ENCODE peak calls at places on chromosomes 12 and 14, in four cellular contexts. I is dorsolateral prefrontal cortex, F is brain microvascular endothelial cell, C is fibroblast of pulmonary artery. H is an unnamed sample.

GRCh38 chr14:72781476-72782181 is 112.3 kb downstream of the DPF3 start:
- DNase-seq in I (no peak), F (peak; percentile 76), C (peak; percentile 73), H (peak; percentile 10)

GRCh38 chr12:88805692-88806091 is 225.4 kb upstream of the KITLG start:
- DNase-seq in I (no peak), F (no peak), C (no peak), H (no peak)

GRCh38 chr14:93954900-93955891 is 21.2 kb downstream of the ASB2 start:
- DNase-seq in I (no peak), F (no peak), C (no peak), H (no peak)

GRCh38 chr12:79707830-79708229 is 17.1 kb upstream of the PAWR start:
- DNase-seq in I (no peak), F (no peak), C (no peak), H (no peak)

GRCh38 chr12:25155031-25155576 is 39.9 kb downstream of the DNAI7 start:
- DNase-seq in I (no peak), F (no peak), C (peak; percentile 53), H (no peak)

GRCh38 chr12:46585854-46586621 is 213.5 kb upstream of the SLC38A2 start:
- DNase-seq in I (no peak), F (peak; percentile 94), C (peak; percentile 73), H (no peak)

GRCh38 chr14:68719634-68720384 is 73.1 kb downstream of the ZFP36L1 start:
- DNase-seq in I (no peak), F (no peak), C (no peak), H (no peak)

GRCh38 chr12:5201554-5202243 is 158.0 kb downstream of the KCNA5 start:
- DNase-seq in I (no peak), F (no peak), C (no peak), H (no peak)

GRCh38 chr12:45235087-45236025 is 19.5 kb downstream of the ANO6 start:
- DNase-seq in I (no peak), F (peak; percentile 37), C (peak; percentile 57), H (peak; percentile 75)

GRCh38 chr14:64683264-64683663 is 21.0 kb upstream of the PLEKHG3 start:
- DNase-seq in I (peak; percentile 81), F (no peak), C (no peak), H (no peak)

GRCh38 chr14:91897121-91897701 is 29.9 kb upstream of the TC2N start:
- DNase-seq in I (peak; percentile 41), F (no peak), C (peak; percentile 85), H (no peak)

GRCh38 chr12:79706156-79706555 is 15.4 kb upstream of the PAWR start:
- DNase-seq in I (no peak), F (no peak), C (no peak), H (no peak)

GRCh38 chr14:55532645-55533309 is 47.2 kb upstream of the KTN1 start:
- DNase-seq in I (no peak), F (no peak), C (no peak), H (no peak)

GRCh38 chr12:70618371-70618770 is 18.9 kb downstream of the PTPRB start:
- DNase-seq in I (no peak), F (no peak), C (no peak), H (no peak)

GRCh38 chr14:37595809-37596595 is 573 bp downstream of the TTC6 start:
- DNase-seq in I (no peak), F (no peak), C (no peak), H (no peak)

GRCh38 chr12:101781834-101782543 is 42.7 kb upstream of the SYCP3 start:
- DNase-seq in I (no peak), F (peak; percentile 46), C (peak; percentile 44), H (no peak)

GRCh38 chr12:93707836-93708235 is 30.7 kb downstream of the CRADD start:
- DNase-seq in I (no peak), F (peak; percentile 24), C (no peak), H (no peak)

GRCh38 chr12:106682594-106683234 is 91.8 kb upstream of the RIC8B start:
- DNase-seq in I (no peak), F (no peak), C (peak; percentile 67), H (peak; percentile 9)

GRCh38 chr14:74140374-74140850 is 55.7 kb downstream of the LIN52 start:
- DNase-seq in I (no peak), F (no peak), C (peak; percentile 13), H (no peak)

GRCh38 chr12:115464008-115464672 is 780.2 kb upstream of the TBX3 start:
- DNase-seq in I (no peak), F (no peak), C (no peak), H (no peak)

GRCh38 chr12:48817957-48818830 is at the start of gene CACNB3:
- DNase-seq in I (no peak), F (peak; percentile 51), C (peak; percentile 48), H (no peak)

GRCh38 chr12:42180990-42181611 is 36.4 kb upstream of the GXYLT1 start:
- DNase-seq in I (no peak), F (no peak), C (peak; percentile 56), H (peak; percentile 29)

GRCh38 chr14:94545131-94545841 is 16.0 kb upstream of the SERPINA4 start:
- DNase-seq in I (peak; percentile 42), F (peak; percentile 48), C (peak; percentile 17), H (no peak)

GRCh38 chr12:19546027-19546426 is 106.7 kb downstream of the AEBP2 start:
- DNase-seq in I (no peak), F (no peak), C (peak; percentile 87), H (no peak)

GRCh38 chr14:100607611-100607956 is 20.4 kb upstream of the BEGAIN start:
- DNase-seq in I (no peak), F (no peak), C (no peak), H (no peak)

GRCh38 chr14:37985826-37986470 is 221.8 kb upstream of the SSTR1 start:
- DNase-seq in I (no peak), F (peak; percentile 0), C (peak; percentile 73), H (peak; percentile 4)

GRCh38 chr12:107105410-107105703 is 12.0 kb upstream of the CRY1 start:
- DNase-seq in I (no peak), F (no peak), C (no peak), H (no peak)

GRCh38 chr12:14272954-14273910 is 92.2 kb upstream of the ATF7IP start:
- DNase-seq in I (no peak), F (no peak), C (no peak), H (no peak)

GRCh38 chr14:23406725-23407355 is 1.2 kb downstream of the MYH6 start:
- DNase-seq in I (no peak), F (no peak), C (no peak), H (no peak)

GRCh38 chr12:4323400-4323799 is 2.4 kb downstream of the TIGAR start:
- DNase-seq in I (no peak), F (no peak), C (no peak), H (no peak)

GRCh38 chr12:93570552-93571359 is 1.7 kb upstream of the SOCS2 start:
- DNase-seq in I (peak; percentile 78), F (peak; percentile 91), C (peak; percentile 94), H (no peak)

GRCh38 chr12:4984971-4985370 is 58.7 kb upstream of the KCNA5 start:
- DNase-seq in I (no peak), F (no peak), C (no peak), H (no peak)

GRCh38 chr12:67621112-67621511 is 27.4 kb upstream of the DYRK2 start:
- DNase-seq in I (no peak), F (no peak), C (no peak), H (no peak)

DNA sequence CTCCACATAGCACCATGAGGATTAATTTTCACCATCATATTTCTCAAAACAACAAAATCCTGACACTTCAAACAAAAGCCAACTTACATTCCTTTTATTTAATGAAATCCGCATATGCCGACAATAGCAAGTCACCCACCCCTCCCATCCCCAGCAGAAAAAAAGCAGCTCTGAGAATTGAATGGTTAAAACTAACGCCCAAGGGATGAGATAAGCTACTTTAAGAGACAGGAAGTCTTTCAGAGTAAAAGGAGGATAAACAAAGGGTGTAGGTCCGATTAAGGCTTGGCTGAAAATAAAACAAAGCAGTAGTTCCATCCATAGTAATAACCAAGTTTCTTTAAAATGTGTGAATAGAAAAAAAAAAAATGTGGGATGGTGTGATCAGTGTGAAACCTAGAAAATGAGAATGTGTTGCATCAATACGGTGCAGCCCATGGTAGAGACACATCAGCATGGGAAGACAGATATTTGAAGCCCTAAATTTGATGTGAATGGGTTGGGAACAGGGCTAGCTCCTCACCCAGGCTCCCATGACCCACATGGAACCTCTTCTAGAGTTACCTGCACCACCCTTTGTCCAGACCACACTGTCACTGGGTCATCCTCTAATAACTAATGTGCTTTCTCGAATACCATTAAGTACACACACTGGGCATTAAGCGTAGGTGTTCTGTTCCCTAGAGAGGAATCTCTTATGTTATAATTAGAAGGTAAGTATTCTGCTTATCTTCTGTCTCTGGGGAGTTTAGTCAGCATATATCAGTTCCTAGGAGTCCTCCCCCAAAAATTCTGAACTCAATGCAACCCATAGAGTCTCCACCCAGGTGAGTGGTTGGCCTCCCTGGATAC is 31.7 kb downstream of the RTRAF start:
- DNase-seq in I (no peak), F (no peak), C (peak; percentile 74), H (no peak)
- H3K4me3 ChIP-seq in I (no peak overlapping the region), F (no peak overlapping the region), C (no peak overlapping the region), H (no peak overlapping the region)

GRCh38 chr14:101821528-101821927 is 60.0 kb downstream of the PPP2R5C start:
- DNase-seq in I (no peak), F (no peak), C (no peak), H (no peak)
- H3K4me3 ChIP-seq in I (no peak overlapping the region), F (no peak overlapping the region), C (no peak overlapping the region), H (no peak overlapping the region)

GRCh38 chr12:113159937-113160336 is 10.4 kb downstream of the CFAP73 start:
- DNase-seq in I (no peak), F (no peak), C (no peak), H (no peak)

GRCh38 chr12:113162102-113163029 is 12.8 kb downstream of the CFAP73 start:
- DNase-seq in I (no peak), F (peak; percentile 36), C (peak; percentile 46), H (no peak)

GRCh38 chr12:113163030-113163360 is 13.5 kb downstream of the CFAP73 start:
- DNase-seq in I (no peak), F (no peak), C (no peak), H (no peak)

GRCh38 chr12:113164014-113164413 is 14.5 kb downstream of the CFAP73 start:
- DNase-seq in I (no peak), F (no peak), C (no peak), H (no peak)

DNA sequence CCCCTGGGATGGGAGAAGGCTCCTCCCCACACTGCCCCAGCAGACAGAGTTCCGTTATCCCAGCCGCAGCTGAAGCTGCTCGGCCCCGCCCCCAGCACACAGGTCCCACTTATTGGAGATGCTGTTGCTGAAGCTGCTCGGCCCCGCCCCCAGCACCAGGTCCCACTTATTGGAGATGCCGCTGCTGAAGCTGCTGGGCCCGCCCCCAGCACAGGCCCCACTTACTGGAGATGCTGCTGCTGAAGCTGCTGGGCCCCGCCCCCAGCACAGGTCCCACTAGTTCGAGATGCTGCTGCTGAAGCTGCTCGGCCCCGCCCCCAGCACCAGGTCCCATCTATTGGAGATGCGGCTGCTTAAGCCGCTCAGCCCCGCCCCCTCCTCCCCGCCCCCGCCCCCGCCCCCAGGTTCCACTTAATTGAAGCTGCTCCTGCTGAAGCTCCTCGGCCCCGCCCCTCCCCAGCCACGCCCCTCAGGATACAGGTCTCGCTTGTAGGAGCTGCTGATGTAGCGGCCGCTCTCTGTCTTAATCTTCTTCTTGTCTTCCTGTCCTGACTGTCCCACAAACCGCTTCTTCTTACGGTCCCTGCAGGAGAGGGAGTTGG is 12.0 kb downstream of the CFAP73 start:
- DNase-seq in I (peak; percentile 46), F (no peak), C (no peak), H (no peak)
- H3K4me3 ChIP-seq in I (peak overlapping the region; percentile 46), F (no peak overlapping the region), C (no peak overlapping the region), H (no peak overlapping the region)

GRCh38 chr12:24135158-24135850 is 185.8 kb upstream of the SOX5 start:
- DNase-seq in I (no peak), F (no peak), C (no peak), H (no peak)
- H3K4me3 ChIP-seq in I (no peak overlapping the region), F (no peak overlapping the region), C (no peak overlapping the region), H (no peak overlapping the region)

H was measured in epithelial cell of proximal tubule.